ENCODE peak calls at places on chromosomes 16 and 17, in eight cellular contexts. H, E, O, Z, W, Q, M and A are unnamed samples.

GRCh38 chr17:69336996-69337395 is 10.1 kb upstream of the ABCA5 start:
- DNase-seq in H (no peak), E (no peak), O (no peak), Z (no peak), W (no peak), Q (no peak), M (no peak), A (no peak)

GRCh38 chr16:4936991-4937781 is at the start of gene PPL:
- DNase-seq in H (no peak), E (no peak), O (peak), Z (no peak), W (no peak), Q (peak), M (no peak), A (no peak)

GRCh38 chr16:56294599-56294998 is 103.3 kb downstream of the GNAO1 start:
- DNase-seq in H (no peak), E (no peak), O (no peak), Z (no peak), W (no peak), Q (no peak), M (no peak), A (no peak)

GRCh38 chr17:45019177-45019711 is 32.2 kb downstream of the DCAKD start:
- DNase-seq in H (peak), E (peak), O (no peak), Z (no peak), W (peak), Q (peak), M (no peak), A (peak)

GRCh38 chr17:77356109-77356689 is 215.4 kb downstream of the SEC14L1 start:
- DNase-seq in H (no peak), E (no peak), O (no peak), Z (peak), W (no peak), Q (no peak), M (no peak), A (peak)

GRCh38 chr17:7833011-7833794 is 814 bp upstream of the KDM6B start:
- DNase-seq in H (no peak), E (no peak), O (no peak), Z (peak), W (no peak), Q (peak), M (no peak), A (no peak)

GRCh38 chr17:58279016-58279671 is 1.6 kb downstream of the MPO start:
- DNase-seq in H (no peak), E (no peak), O (no peak), Z (no peak), W (no peak), Q (no peak), M (no peak), A (peak)

GRCh38 chr17:10247806-10248334 is 49.5 kb upstream of the GAS7 start:
- DNase-seq in H (no peak), E (no peak), O (no peak), Z (no peak), W (no peak), Q (no peak), M (no peak), A (no peak)

GRCh38 chr16:55368205-55368604 is 44.2 kb downstream of the IRX6 start:
- DNase-seq in H (no peak), E (no peak), O (no peak), Z (no peak), W (no peak), Q (no peak), M (no peak), A (no peak)

GRCh38 chr17:83179378-83179777 is 100.0 kb downstream of the METRNL start:
- DNase-seq in H (no peak), E (no peak), O (no peak), Z (peak), W (no peak), Q (peak), M (no peak), A (peak)

GRCh38 chr17:42067371-42068180 is 17.2 kb upstream of the C17orf113 start:
- DNase-seq in H (peak), E (no peak), O (peak), Z (no peak), W (peak), Q (peak), M (peak), A (no peak)

GRCh38 chr16:78196527-78196926 is 97.1 kb downstream of the WWOX start:
- DNase-seq in H (no peak), E (no peak), O (no peak), Z (no peak), W (no peak), Q (no peak), M (no peak), A (no peak)

GRCh38 chr16:89779231-89779912 is 37.1 kb downstream of the FANCA start:
- DNase-seq in H (peak), E (no peak), O (no peak), Z (no peak), W (no peak), Q (no peak), M (no peak), A (no peak)

GRCh38 chr17:75771334-75772281 is 6.6 kb upstream of the GALK1 start:
- DNase-seq in H (no peak), E (no peak), O (no peak), Z (peak), W (no peak), Q (peak), M (no peak), A (no peak)

GRCh38 chr17:83069571-83069906 is 9.9 kb upstream of the METRNL start:
- DNase-seq in H (no peak), E (no peak), O (no peak), Z (no peak), W (no peak), Q (no peak), M (no peak), A (no peak)

GRCh38 chr16:10511829-10512228 is 68.6 kb downstream of the EMP2 start:
- DNase-seq in H (no peak), E (no peak), O (no peak), Z (no peak), W (no peak), Q (no peak), M (no peak), A (no peak)

GRCh38 chr17:80036715-80037477 is 454 bp downstream of the CCDC40 start:
- DNase-seq in H (peak), E (peak), O (no peak), Z (no peak), W (peak), Q (peak), M (no peak), A (no peak)

GRCh38 chr16:3482659-3483241 is 12.5 kb downstream of the C16orf90 start:
- DNase-seq in H (no peak), E (no peak), O (no peak), Z (no peak), W (no peak), Q (no peak), M (no peak), A (no peak)

GRCh38 chr17:48612854-48613691 is 2.0 kb downstream of the HOXB8 start:
- DNase-seq in H (no peak), E (no peak), O (no peak), Z (no peak), W (no peak), Q (peak), M (no peak), A (no peak)

GRCh38 chr16:88534731-88535141 is 35.5 kb upstream of the ZC3H18 start:
- DNase-seq in H (no peak), E (no peak), O (no peak), Z (no peak), W (no peak), Q (no peak), M (no peak), A (no peak)

GRCh38 chr17:40726919-40727318 is 23.4 kb upstream of the KRT24 start:
- DNase-seq in H (no peak), E (no peak), O (no peak), Z (no peak), W (no peak), Q (no peak), M (no peak), A (no peak)

GRCh38 chr17:79625706-79626105 is 14.9 kb upstream of the RBFOX3 start:
- DNase-seq in H (no peak), E (no peak), O (no peak), Z (peak), W (no peak), Q (no peak), M (no peak), A (peak)

GRCh38 chr16:89506113-89506504 is 2.1 kb upstream of the SPG7 start:
- DNase-seq in H (no peak), E (no peak), O (no peak), Z (no peak), W (no peak), Q (no peak), M (no peak), A (no peak)

GRCh38 chr16:84700518-84701277 is 898 bp downstream of the USP10 start:
- DNase-seq in H (peak), E (no peak), O (peak), Z (no peak), W (no peak), Q (peak), M (no peak), A (no peak)

GRCh38 chr17:43146649-43147048 is 21.5 kb upstream of the BRCA1 start:
- DNase-seq in H (no peak), E (no peak), O (no peak), Z (no peak), W (no peak), Q (no peak), M (no peak), A (no peak)

GRCh38 chr17:70405492-70406220 is 236.3 kb downstream of the KCNJ2 start:
- DNase-seq in H (no peak), E (peak), O (no peak), Z (no peak), W (no peak), Q (peak), M (no peak), A (no peak)

GRCh38 chr17:45020354-45021138 is 30.9 kb downstream of the DCAKD start:
- DNase-seq in H (peak), E (no peak), O (peak), Z (no peak), W (no peak), Q (no peak), M (no peak), A (no peak)

GRCh38 chr17:81681672-81682071 is 1.9 kb downstream of the ARL16 start:
- DNase-seq in H (peak), E (no peak), O (no peak), Z (no peak), W (no peak), Q (no peak), M (no peak), A (no peak)

GRCh38 chr17:66625321-66625767 is 209.6 kb upstream of the CACNG5 start:
- DNase-seq in H (no peak), E (no peak), O (no peak), Z (no peak), W (no peak), Q (peak), M (no peak), A (no peak)

GRCh38 chr17:80990921-80991644 is 558 bp upstream of the CHMP6 start:
- DNase-seq in H (no peak), E (no peak), O (no peak), Z (peak), W (no peak), Q (no peak), M (no peak), A (no peak)